ENCODE peak calls at places on chromosome 4, in eight cellular contexts. P, A, Y, H, E, M, B and U are unnamed samples.
A peak's percentile ranks its signal among the peaks of the same experiment; 100 is the strongest.

GRCh38 chr4:170716868-170717267 is 627.1 kb upstream of the AADAT start:
- DNase-seq in P (no peak), A (no peak), Y (no peak), H (no peak), E (no peak), M (no peak), B (no peak), U (no peak)

GRCh38 chr4:143254479-143255216 is 69.9 kb downstream of the USP38 start:
- DNase-seq in P (no peak), A (no peak), Y (no peak), H (no peak), E (no peak), M (peak; percentile 71), B (no peak), U (no peak)

GRCh38 chr4:15913631-15913970 is 24.9 kb downstream of the FGFBP1 start:
- DNase-seq in P (no peak), A (no peak), Y (no peak), H (no peak), E (no peak), M (no peak), B (peak; percentile 49), U (no peak)

GRCh38 chr4:3136454-3136853 is 62.0 kb downstream of the HTT start:
- DNase-seq in P (no peak), A (no peak), Y (no peak), H (no peak), E (no peak), M (no peak), B (no peak), U (no peak)

GRCh38 chr4:111839186-111839585 is 306.1 kb upstream of the FAM241A start:
- DNase-seq in P (no peak), A (no peak), Y (no peak), H (no peak), E (no peak), M (peak; percentile 26), B (no peak), U (no peak)

GRCh38 chr4:25308266-25308665 is 4.3 kb upstream of the ZCCHC4 start:
- DNase-seq in P (no peak), A (no peak), Y (peak; percentile 32), H (no peak), E (no peak), M (no peak), B (no peak), U (no peak)

GRCh38 chr4:5009796-5010195 is 9.5 kb downstream of the CYTL1 start:
- DNase-seq in P (no peak), A (no peak), Y (no peak), H (no peak), E (no peak), M (no peak), B (no peak), U (no peak)

GRCh38 chr4:61068745-61069144 is 131.4 kb upstream of the ADGRL3 start:
- DNase-seq in P (no peak), A (no peak), Y (no peak), H (no peak), E (no peak), M (no peak), B (no peak), U (no peak)

GRCh38 chr4:114495471-114495928 is 103.1 kb upstream of the UGT8 start:
- DNase-seq in P (no peak), A (no peak), Y (no peak), H (no peak), E (no peak), M (peak; percentile 99), B (no peak), U (no peak)

GRCh38 chr4:189792819-189793618 is 147.7 kb upstream of the FRG1 start:
- DNase-seq in P (peak; percentile 77), A (peak; percentile 72), Y (peak; percentile 89), H (peak; percentile 40), E (peak; percentile 65), M (peak; percentile 83), B (peak; percentile 54), U (peak; percentile 73)

GRCh38 chr4:77012726-77013125 is 63.1 kb downstream of the CCNI start:
- DNase-seq in P (no peak), A (no peak), Y (no peak), H (no peak), E (no peak), M (no peak), B (no peak), U (no peak)

GRCh38 chr4:55609393-55609821 is 17.4 kb upstream of the PDCL2 start:
- DNase-seq in P (no peak), A (no peak), Y (no peak), H (no peak), E (no peak), M (no peak), B (no peak), U (no peak)

GRCh38 chr4:44916406-44916805 is 190.1 kb upstream of the GNPDA2 start:
- DNase-seq in P (no peak), A (no peak), Y (no peak), H (no peak), E (no peak), M (no peak), B (no peak), U (no peak)
- H3K4me3 ChIP-seq in P (peak overlapping the region; percentile 6), A (peak overlapping the region; percentile 13), Y (no peak overlapping the region), H (no peak overlapping the region), E (peak overlapping the region; percentile 1), M (no peak overlapping the region), B (no peak overlapping the region), U (peak overlapping the region; percentile 55)

DNA sequence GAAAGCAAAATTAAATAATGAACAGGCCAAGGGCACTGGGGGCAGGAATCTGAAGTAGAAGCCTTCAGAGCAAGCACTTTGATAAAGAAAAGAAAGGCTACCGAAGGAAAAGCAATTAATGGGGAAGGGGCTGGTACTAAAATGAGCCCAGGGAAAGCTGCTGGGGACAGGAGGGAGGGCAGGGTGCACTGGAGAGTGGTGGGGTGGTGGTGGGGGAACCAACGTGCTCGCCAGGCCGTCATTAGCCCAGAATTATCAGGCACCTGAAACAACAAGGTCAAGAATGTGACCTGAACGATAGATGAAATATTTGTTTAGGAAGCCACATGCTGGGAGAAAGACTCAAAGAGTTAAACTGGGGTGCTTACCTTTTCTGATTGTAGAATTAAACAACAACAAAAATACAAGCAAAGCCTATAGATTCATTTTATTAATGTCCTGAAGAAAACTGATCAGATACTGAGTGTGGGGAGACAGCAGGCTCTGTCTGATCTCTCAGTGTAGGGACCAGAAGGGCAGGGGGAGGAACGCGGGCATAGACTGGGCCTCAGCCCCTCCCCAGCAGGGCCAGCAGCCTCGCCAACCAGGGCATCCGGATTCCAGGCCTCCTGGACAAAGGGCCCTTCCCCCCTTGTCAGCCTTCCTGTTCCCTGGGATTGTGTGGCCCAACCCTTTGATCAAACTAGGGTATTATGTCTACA is 239.7 kb upstream of the KLF3 start:
- DNase-seq in P (no peak), A (peak; percentile 77), Y (no peak), H (no peak), E (peak; percentile 52), M (peak; percentile 61), B (no peak), U (no peak)
- TF ChIP-seq POLR2AphosphoS5 in P (no peak), A (no peak), Y (no peak), H (no peak), E (no peak), M (no peak), B (no peak), U (no peak)

GRCh38 chr4:183399616-183400015 is 44.8 kb upstream of the CDKN2AIP start:
- DNase-seq in P (peak; percentile 43), A (no peak), Y (peak; percentile 38), H (no peak), E (no peak), M (no peak), B (no peak), U (no peak)

GRCh38 chr4:183398298-183399129 is 45.9 kb upstream of the CDKN2AIP start:
- DNase-seq in P (peak; percentile 85), A (peak; percentile 74), Y (peak; percentile 76), H (peak; percentile 52), E (peak; percentile 74), M (peak; percentile 88), B (no peak), U (no peak)

GRCh38 chr4:183397741-183398297 is 46.6 kb upstream of the CDKN2AIP start:
- DNase-seq in P (peak; percentile 52), A (no peak), Y (no peak), H (no peak), E (no peak), M (no peak), B (no peak), U (no peak)

GRCh38 chr4:183400035-183400434 is 44.4 kb upstream of the CDKN2AIP start:
- DNase-seq in P (no peak), A (no peak), Y (no peak), H (no peak), E (no peak), M (no peak), B (no peak), U (no peak)

GRCh38 chr4:183399166-183399565 is 45.3 kb upstream of the CDKN2AIP start:
- DNase-seq in P (peak; percentile 57), A (no peak), Y (no peak), H (no peak), E (no peak), M (peak; percentile 34), B (no peak), U (no peak)
- H3K4me3 ChIP-seq in P (no peak overlapping the region), A (peak overlapping the region; percentile 47), Y (peak overlapping the region; percentile 23), H (no peak overlapping the region), E (no peak overlapping the region), M (peak overlapping the region; percentile 53), B (no peak overlapping the region), U (peak overlapping the region; percentile 80)

DNA sequence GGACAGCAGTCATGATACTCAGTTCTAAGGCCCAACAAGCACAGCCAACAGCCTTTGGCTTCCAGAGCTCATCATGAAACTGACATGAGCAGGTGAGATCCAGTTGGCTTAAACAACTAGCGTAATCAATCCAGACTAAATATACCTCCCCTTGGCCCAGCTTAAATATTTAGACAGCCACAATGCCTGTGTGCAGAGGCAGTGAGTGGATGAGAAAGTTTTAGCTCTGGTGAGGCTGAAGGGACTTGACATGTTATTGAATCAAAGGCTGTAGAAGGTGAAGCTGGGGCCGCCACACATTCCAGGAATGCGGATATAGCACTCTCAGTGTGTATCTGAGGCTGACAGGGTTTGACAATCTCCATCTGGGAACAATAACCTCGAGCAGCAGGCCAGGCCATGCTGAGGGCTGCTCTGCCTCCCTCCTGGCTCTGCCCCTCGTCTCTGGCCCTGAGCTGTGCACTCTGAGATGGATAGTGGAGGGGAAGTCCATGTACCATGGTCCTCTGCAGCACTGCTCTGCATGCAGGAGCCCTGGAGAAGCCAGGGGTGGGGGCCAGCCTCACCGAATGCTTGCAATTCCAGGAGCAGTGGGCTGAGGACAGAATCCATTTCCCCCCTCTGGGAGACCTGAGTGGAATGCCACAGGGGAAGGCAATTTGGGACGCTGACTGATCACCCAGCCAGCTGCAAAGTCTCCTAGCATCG is 37.4 kb upstream of the RASL11B start:
- DNase-seq in P (no peak), A (peak; percentile 38), Y (no peak), H (no peak), E (no peak), M (no peak), B (no peak), U (no peak)
- TF ChIP-seq POLR2AphosphoS5 in P (peak; percentile 51), A (no peak), Y (no peak), H (no peak), E (no peak), M (no peak), B (no peak), U (no peak)

GRCh38 chr4:118975487-118976192 is 87.0 kb downstream of the SYNPO2 start:
- DNase-seq in P (no peak), A (no peak), Y (no peak), H (no peak), E (no peak), M (no peak), B (no peak), U (no peak)
- H3K4me3 ChIP-seq in P (no peak overlapping the region), A (no peak overlapping the region), Y (no peak overlapping the region), H (no peak overlapping the region), E (no peak overlapping the region), M (no peak overlapping the region), B (no peak overlapping the region), U (no peak overlapping the region)

GRCh38 chr4:85430226-85430625 is 44.7 kb upstream of the ARHGAP24 start:
- DNase-seq in P (no peak), A (no peak), Y (no peak), H (no peak), E (no peak), M (no peak), B (no peak), U (no peak)
- TF ChIP-seq POLR2AphosphoS5 in P (no peak), A (no peak), Y (no peak), H (no peak), E (no peak), M (no peak), B (no peak), U (no peak)